ENCODE peak calls at places on chromosomes 4 and X, in five cellular contexts. V is A549, A is Peyer's patch, F is AG04450, W is cardiac fibroblast. N is an unnamed sample.

GRCh38 chrX:153638436-153639176 is 8.4 kb upstream of the DUSP9 start:
- DNase-seq in V (no peak), A (peak), F (no peak), W (no peak), N (no peak)

GRCh38 chr4:98873059-98873458 is 55.9 kb downstream of the EIF4E start:
- DNase-seq in F (no peak), A (no peak), V (no peak), W (peak), N (no peak)

GRCh38 chrX:39823424-39823823 is 274.3 kb downstream of the BCOR start:
- DNase-seq in A (no peak), F (no peak), W (no peak), V (no peak), N (no peak)

GRCh38 chr4:3468154-3468553 is 5.0 kb downstream of the DOK7 start:
- DNase-seq in F (no peak), A (no peak), W (no peak), V (no peak), N (no peak)

GRCh38 chrX:79170632-79171031 is 26.1 kb downstream of the GPR174 start:
- DNase-seq in V (no peak), A (no peak), W (no peak), F (no peak), N (no peak)

GRCh38 chrX:150647331-150647730 is 45.9 kb upstream of the MTMR1 start:
- DNase-seq in W (no peak), A (no peak), V (no peak), F (no peak), N (no peak)

GRCh38 chr4:101178731-101179130 is 168.6 kb downstream of the PPP3CA start:
- DNase-seq in F (no peak), V (no peak), W (no peak), A (no peak), N (no peak)

GRCh38 chr4:156954598-156954997 is 17.0 kb downstream of the PDGFC start:
- DNase-seq in V (no peak), W (no peak), A (no peak), F (no peak), N (no peak)

GRCh38 chr4:163164110-163164509 is 2.6 kb downstream of the NAF1 start:
- DNase-seq in W (no peak), F (no peak), A (no peak), V (no peak), N (no peak)

GRCh38 chr4:40992472-40993298 is 221.7 kb downstream of the APBB2 start:
- DNase-seq in V (peak), F (no peak), A (no peak), W (peak), N (no peak)

GRCh38 chr4:120922390-120923200 is at the start of gene PRDM5:
- DNase-seq in A (peak), W (peak), F (no peak), V (peak), N (peak)

GRCh38 chr4:186889876-186890643 is 166.4 kb upstream of the FAT1 start:
- DNase-seq in F (no peak), V (no peak), A (no peak), W (no peak), N (no peak)

GRCh38 chrX:40434947-40435346 is 145.8 kb upstream of the ATP6AP2 start:
- DNase-seq in W (peak), V (no peak), F (no peak), A (no peak), N (no peak)

GRCh38 chr4:1337951-1338751 is 8.9 kb upstream of the UVSSA start:
- DNase-seq in A (no peak), V (no peak), W (no peak), F (no peak), N (no peak)

GRCh38 chrX:19889582-19890342 is 2.4 kb upstream of the SH3KBP1 start:
- DNase-seq in V (peak), F (peak), A (peak), W (peak), N (no peak)

GRCh38 chr4:4412661-4413372 is 25.9 kb downstream of the NSG1 start:
- DNase-seq in A (no peak), W (no peak), F (no peak), V (no peak), N (no peak)

GRCh38 chr4:126630171-126630570 is 1002.6 kb upstream of the INTU start:
- DNase-seq in V (no peak), F (no peak), W (peak), A (no peak), N (no peak)

GRCh38 chrX:70554081-70554480 is 109.4 kb downstream of the DLG3 start:
- DNase-seq in W (peak), F (no peak), V (peak), A (no peak), N (no peak)

GRCh38 chr4:102525099-102525498 is 23.9 kb downstream of the NFKB1 start:
- DNase-seq in W (peak), F (no peak), V (no peak), A (no peak), N (no peak)

GRCh38 chrX:132001127-132001526 is 22.0 kb upstream of the STK26 start:
- DNase-seq in F (no peak), W (no peak), A (no peak), V (no peak), N (no peak)

GRCh38 chrX:118356154-118356701 is 10.3 kb downstream of the WDR44 start:
- DNase-seq in W (peak), F (no peak), A (no peak), V (no peak), N (no peak)

GRCh38 chrX:41661366-41662095 is 27.2 kb upstream of the GPR34 start:
- DNase-seq in W (peak), A (no peak), F (no peak), V (peak), N (no peak)

DNA sequence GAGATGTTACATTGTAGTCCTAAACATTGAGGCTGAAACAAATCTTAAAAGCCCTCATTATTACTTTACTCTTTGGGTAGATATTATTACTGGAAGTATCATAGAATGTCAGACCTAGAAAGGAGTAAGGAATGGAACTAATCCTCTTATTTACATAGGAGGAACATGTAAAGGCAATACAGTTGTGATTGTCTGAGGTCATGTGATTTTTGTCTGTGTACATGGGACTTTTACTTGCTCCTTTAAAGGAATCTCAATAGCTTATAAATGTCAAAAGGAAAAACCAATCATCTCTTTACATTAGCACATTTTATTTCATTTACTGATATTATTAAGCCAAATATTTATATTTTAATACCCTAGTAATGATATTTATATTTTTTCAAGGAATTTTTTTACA is 568.2 kb downstream of the CCSER1 start:
- DNase-seq in F (no peak), W (no peak), A (no peak), V (no peak), N (no peak)
- TF ChIP-seq CTCF in F (no peak), W (no peak), A (no peak), V (no peak), N (no peak)

GRCh38 chr4:6539009-6539764 is 35.8 kb upstream of the MAN2B2 start:
- DNase-seq in A (no peak), F (no peak), V (no peak), W (no peak), N (no peak)
- TF ChIP-seq CTCF in A (no peak), F (no peak), V (no peak), W (no peak), N (no peak)

GRCh38 chr4:133145758-133146157 is 3.3 kb upstream of the PCDH10 start:
- DNase-seq in W (no peak), V (no peak), A (no peak), F (no peak), N (no peak)
- TF ChIP-seq CTCF in W (no peak), V (no peak), A (no peak), F (no peak), N (no peak)

GRCh38 chr4:155578726-155579385 is 87.8 kb upstream of the GUCY1A1 start:
- DNase-seq in V (no peak), A (no peak), F (no peak), W (peak), N (no peak)

GRCh38 chr4:155587766-155588165 is 78.9 kb upstream of the GUCY1A1 start:
- DNase-seq in V (no peak), F (no peak), W (no peak), A (no peak), N (no peak)

GRCh38 chr4:155578219-155578618 is 88.4 kb upstream of the GUCY1A1 start:
- DNase-seq in W (peak), V (no peak), A (no peak), F (no peak), N (no peak)

GRCh38 chr4:155582971-155583437 is 83.6 kb upstream of the GUCY1A1 start:
- DNase-seq in W (peak), A (no peak), V (no peak), F (peak), N (no peak)

GRCh38 chr4:155582031-155582430 is 84.6 kb upstream of the GUCY1A1 start:
- DNase-seq in F (no peak), W (no peak), V (no peak), A (no peak), N (no peak)
- TF ChIP-seq CTCF in F (no peak), W (no peak), V (no peak), A (no peak), N (no peak)

GRCh38 chr4:28432348-28433025 is 1571.8 kb downstream of the STIM2 start:
- DNase-seq in W (no peak), F (no peak), V (no peak), A (no peak), N (no peak)
- TF ChIP-seq CTCF in W (no peak), F (no peak), V (no peak), A (no peak), N (no peak)

N was measured in D721Med.